ENCODE peak calls at places on chromosomes 16 and 17, in ten cellular contexts. One of them, this sample, is unnamed.

GRCh38 chr17:31532161-31532515 is 140.7 kb downstream of the RAB11FIP4 start:
- DNase-seq in foreskin fibroblast: no peak
- DNase-seq in mucosa of descending colon: no peak
- DNase-seq in CD4-positive, alpha-beta memory T cell: no peak
- DNase-seq in skeletal muscle cell: no peak
- DNase-seq in endothelial cell of umbilical vein: no peak
- DNase-seq in bronchial epithelial cell: no peak
- DNase-seq in GM23248: no peak
- DNase-seq in sigmoid colon: no peak
- DNase-seq in pancreas: no peak
- DNase-seq in this sample: no peak

GRCh38 chr16:6265956-6266355 is 1066.7 kb upstream of the RBFOX1 start:
- DNase-seq in pancreas: no peak
- DNase-seq in GM23248: no peak
- DNase-seq in bronchial epithelial cell: no peak
- DNase-seq in foreskin fibroblast: no peak
- DNase-seq in skeletal muscle cell: no peak
- DNase-seq in sigmoid colon: no peak
- DNase-seq in mucosa of descending colon: no peak
- DNase-seq in endothelial cell of umbilical vein: no peak
- DNase-seq in CD4-positive, alpha-beta memory T cell: no peak
- DNase-seq in this sample: no peak

GRCh38 chr17:37725021-37725585 is 19.8 kb downstream of the HNF1B start:
- DNase-seq in bronchial epithelial cell: no peak
- DNase-seq in foreskin fibroblast: no peak
- DNase-seq in skeletal muscle cell: no peak
- DNase-seq in mucosa of descending colon: no peak
- DNase-seq in GM23248: no peak
- DNase-seq in CD4-positive, alpha-beta memory T cell: no peak
- DNase-seq in pancreas: no peak
- DNase-seq in endothelial cell of umbilical vein: no peak
- DNase-seq in sigmoid colon: no peak
- DNase-seq in this sample: no peak

GRCh38 chr17:17086585-17086984 is 44.3 kb downstream of the MPRIP start:
- DNase-seq in CD4-positive, alpha-beta memory T cell: no peak
- DNase-seq in pancreas: no peak
- DNase-seq in endothelial cell of umbilical vein: no peak
- DNase-seq in skeletal muscle cell: no peak
- DNase-seq in sigmoid colon: peak
- DNase-seq in GM23248: no peak
- DNase-seq in bronchial epithelial cell: no peak
- DNase-seq in mucosa of descending colon: no peak
- DNase-seq in foreskin fibroblast: no peak
- DNase-seq in this sample: no peak

GRCh38 chr17:6135216-6135615 is 65.0 kb downstream of the WSCD1 start:
- DNase-seq in bronchial epithelial cell: no peak
- DNase-seq in endothelial cell of umbilical vein: no peak
- DNase-seq in foreskin fibroblast: no peak
- DNase-seq in pancreas: no peak
- DNase-seq in GM23248: no peak
- DNase-seq in CD4-positive, alpha-beta memory T cell: no peak
- DNase-seq in mucosa of descending colon: no peak
- DNase-seq in skeletal muscle cell: no peak
- DNase-seq in sigmoid colon: no peak
- DNase-seq in this sample: no peak

GRCh38 chr17:7435676-7436555 is 681 bp downstream of the TMEM102 start:
- DNase-seq in mucosa of descending colon: peak
- DNase-seq in pancreas: peak
- DNase-seq in foreskin fibroblast: no peak
- DNase-seq in sigmoid colon: no peak
- DNase-seq in skeletal muscle cell: no peak
- DNase-seq in bronchial epithelial cell: peak
- DNase-seq in GM23248: peak
- DNase-seq in CD4-positive, alpha-beta memory T cell: peak
- DNase-seq in endothelial cell of umbilical vein: peak
- DNase-seq in this sample: no peak

GRCh38 chr17:16969931-16970906 is 1.7 kb downstream of the TNFRSF13B start:
- DNase-seq in CD4-positive, alpha-beta memory T cell: no peak
- DNase-seq in sigmoid colon: peak
- DNase-seq in GM23248: no peak
- DNase-seq in mucosa of descending colon: no peak
- DNase-seq in skeletal muscle cell: no peak
- DNase-seq in endothelial cell of umbilical vein: no peak
- DNase-seq in foreskin fibroblast: no peak
- DNase-seq in bronchial epithelial cell: no peak
- DNase-seq in pancreas: no peak
- DNase-seq in this sample: no peak

GRCh38 chr17:75325827-75326586 is 36.8 kb upstream of the SLC25A19 start:
- DNase-seq in mucosa of descending colon: no peak
- DNase-seq in bronchial epithelial cell: no peak
- DNase-seq in foreskin fibroblast: peak
- DNase-seq in endothelial cell of umbilical vein: peak
- DNase-seq in sigmoid colon: no peak
- DNase-seq in skeletal muscle cell: peak
- DNase-seq in GM23248: peak
- DNase-seq in CD4-positive, alpha-beta memory T cell: no peak
- DNase-seq in pancreas: no peak
- DNase-seq in this sample: no peak

GRCh38 chr17:57662644-57663308 is 82.3 kb downstream of the CCDC182 start:
- DNase-seq in mucosa of descending colon: peak
- DNase-seq in foreskin fibroblast: peak
- DNase-seq in pancreas: peak
- DNase-seq in CD4-positive, alpha-beta memory T cell: peak
- DNase-seq in bronchial epithelial cell: peak
- DNase-seq in skeletal muscle cell: peak
- DNase-seq in GM23248: peak
- DNase-seq in sigmoid colon: peak
- DNase-seq in endothelial cell of umbilical vein: peak
- DNase-seq in this sample: peak

GRCh38 chr17:74491645-74492044 is 25.2 kb downstream of the CD300A start:
- DNase-seq in CD4-positive, alpha-beta memory T cell: no peak
- DNase-seq in skeletal muscle cell: no peak
- DNase-seq in mucosa of descending colon: no peak
- DNase-seq in GM23248: no peak
- DNase-seq in endothelial cell of umbilical vein: no peak
- DNase-seq in bronchial epithelial cell: no peak
- DNase-seq in foreskin fibroblast: no peak
- DNase-seq in pancreas: no peak
- DNase-seq in sigmoid colon: no peak
- DNase-seq in this sample: no peak

GRCh38 chr17:17959520-17960361 is 12.5 kb downstream of the TOM1L2 start:
- DNase-seq in mucosa of descending colon: no peak
- DNase-seq in sigmoid colon: no peak
- DNase-seq in skeletal muscle cell: no peak
- DNase-seq in endothelial cell of umbilical vein: peak
- DNase-seq in CD4-positive, alpha-beta memory T cell: peak
- DNase-seq in bronchial epithelial cell: no peak
- DNase-seq in foreskin fibroblast: no peak
- DNase-seq in GM23248: peak
- DNase-seq in pancreas: no peak
- DNase-seq in this sample: no peak

GRCh38 chr17:61284174-61284573 is 115.5 kb upstream of the TBX2 start:
- DNase-seq in CD4-positive, alpha-beta memory T cell: no peak
- DNase-seq in mucosa of descending colon: no peak
- DNase-seq in bronchial epithelial cell: no peak
- DNase-seq in endothelial cell of umbilical vein: no peak
- DNase-seq in GM23248: peak
- DNase-seq in pancreas: no peak
- DNase-seq in sigmoid colon: no peak
- DNase-seq in skeletal muscle cell: peak
- DNase-seq in foreskin fibroblast: peak
- DNase-seq in this sample: peak

GRCh38 chr16:16982614-16983013 is 488.1 kb downstream of the XYLT1 start:
- DNase-seq in bronchial epithelial cell: no peak
- DNase-seq in GM23248: no peak
- DNase-seq in mucosa of descending colon: no peak
- DNase-seq in pancreas: no peak
- DNase-seq in sigmoid colon: no peak
- DNase-seq in endothelial cell of umbilical vein: no peak
- DNase-seq in CD4-positive, alpha-beta memory T cell: no peak
- DNase-seq in skeletal muscle cell: no peak
- DNase-seq in foreskin fibroblast: no peak
- DNase-seq in this sample: no peak

GRCh38 chr16:87563714-87564523 is 38.4 kb upstream of the JPH3 start:
- DNase-seq in foreskin fibroblast: no peak
- DNase-seq in mucosa of descending colon: no peak
- DNase-seq in endothelial cell of umbilical vein: no peak
- DNase-seq in skeletal muscle cell: no peak
- DNase-seq in CD4-positive, alpha-beta memory T cell: no peak
- DNase-seq in sigmoid colon: no peak
- DNase-seq in GM23248: no peak
- DNase-seq in bronchial epithelial cell: no peak
- DNase-seq in pancreas: no peak
- DNase-seq in this sample: no peak

DNA sequence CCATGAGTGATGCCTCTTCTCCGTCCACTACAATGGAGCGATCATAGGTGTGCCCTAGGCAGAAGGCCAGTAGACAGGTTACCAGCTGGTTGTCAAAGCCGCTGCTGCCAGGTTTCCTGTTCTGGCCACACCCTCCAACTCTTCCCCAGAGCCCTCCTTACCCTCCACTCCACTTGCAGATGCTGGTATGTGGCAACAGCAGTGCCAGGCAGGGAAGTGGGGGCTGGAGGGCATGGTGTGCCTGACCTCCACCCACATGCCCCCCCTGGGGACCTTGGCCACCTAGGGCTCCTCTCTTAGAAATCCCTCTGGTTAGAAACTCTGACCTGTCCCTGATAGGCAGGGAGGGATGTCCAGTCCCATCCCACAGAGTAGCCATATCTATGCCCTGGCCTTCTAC is 1.5 kb downstream of the RRAD start:
- DNase-seq in endothelial cell of umbilical vein: no peak
- DNase-seq in foreskin fibroblast: no peak
- DNase-seq in skeletal muscle cell: no peak
- DNase-seq in mucosa of descending colon: peak
- DNase-seq in pancreas: no peak
- DNase-seq in CD4-positive, alpha-beta memory T cell: no peak
- DNase-seq in GM23248: no peak
- DNase-seq in sigmoid colon: no peak
- DNase-seq in bronchial epithelial cell: no peak
- DNase-seq in this sample: no peak
- H3K4me3 ChIP-seq in endothelial cell of umbilical vein: no peak
- H3K4me3 ChIP-seq in foreskin fibroblast: no peak
- H3K4me3 ChIP-seq in skeletal muscle cell: no peak
- H3K4me3 ChIP-seq in mucosa of descending colon: no peak
- H3K4me3 ChIP-seq in pancreas: no peak
- H3K4me3 ChIP-seq in CD4-positive, alpha-beta memory T cell: no peak
- H3K4me3 ChIP-seq in GM23248: no peak
- H3K4me3 ChIP-seq in sigmoid colon: peak
- H3K4me3 ChIP-seq in bronchial epithelial cell: no peak
- H3K4me3 ChIP-seq in this sample: no peak

DNA sequence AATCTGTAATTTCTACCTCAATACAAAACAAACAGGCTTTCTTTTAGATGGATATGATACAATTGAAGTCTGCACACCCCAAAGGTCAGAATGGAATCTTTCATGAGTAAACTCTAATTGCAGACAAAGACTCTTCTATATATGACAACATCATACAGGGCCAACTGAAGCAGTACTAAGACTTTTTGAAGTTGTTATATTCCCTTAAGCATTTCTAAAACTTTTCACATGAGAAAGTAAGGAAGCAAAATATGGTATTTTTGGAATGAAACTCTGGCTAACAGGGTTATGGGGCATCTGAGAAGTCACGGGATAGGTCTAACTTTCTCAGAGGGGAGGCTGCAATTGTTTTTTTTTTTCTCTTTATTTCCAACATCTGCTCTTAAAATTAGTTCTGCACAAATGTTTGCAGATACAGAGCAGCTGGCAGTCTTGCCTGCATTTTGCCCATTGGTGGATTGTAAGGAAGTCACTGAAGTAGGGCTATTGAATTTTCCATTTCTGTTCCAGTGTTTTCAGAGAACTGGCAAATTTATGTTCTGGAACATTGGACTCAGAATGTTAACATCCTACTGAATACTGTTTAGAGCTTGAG is 59.1 kb downstream of the SSH2 start:
- DNase-seq in GM23248: no peak
- DNase-seq in sigmoid colon: no peak
- DNase-seq in CD4-positive, alpha-beta memory T cell: no peak
- DNase-seq in foreskin fibroblast: no peak
- DNase-seq in bronchial epithelial cell: no peak
- DNase-seq in mucosa of descending colon: no peak
- DNase-seq in endothelial cell of umbilical vein: no peak
- DNase-seq in skeletal muscle cell: no peak
- DNase-seq in pancreas: no peak
- DNase-seq in this sample: peak
- H3K4me3 ChIP-seq in GM23248: no peak
- H3K4me3 ChIP-seq in sigmoid colon: no peak
- H3K4me3 ChIP-seq in CD4-positive, alpha-beta memory T cell: no peak
- H3K4me3 ChIP-seq in foreskin fibroblast: no peak
- H3K4me3 ChIP-seq in bronchial epithelial cell: no peak
- H3K4me3 ChIP-seq in mucosa of descending colon: no peak
- H3K4me3 ChIP-seq in endothelial cell of umbilical vein: no peak
- H3K4me3 ChIP-seq in skeletal muscle cell: no peak
- H3K4me3 ChIP-seq in pancreas: no peak
- H3K4me3 ChIP-seq in this sample: no peak

GRCh38 chr17:50861822-50862528 is 4.2 kb downstream of the TOB1 start:
- DNase-seq in sigmoid colon: no peak
- DNase-seq in mucosa of descending colon: no peak
- DNase-seq in GM23248: peak
- DNase-seq in CD4-positive, alpha-beta memory T cell: no peak
- DNase-seq in pancreas: no peak
- DNase-seq in endothelial cell of umbilical vein: no peak
- DNase-seq in foreskin fibroblast: no peak
- DNase-seq in skeletal muscle cell: no peak
- DNase-seq in bronchial epithelial cell: no peak
- DNase-seq in this sample: no peak
- H3K4me3 ChIP-seq in sigmoid colon: no peak
- H3K4me3 ChIP-seq in mucosa of descending colon: no peak
- H3K4me3 ChIP-seq in GM23248: no peak
- H3K4me3 ChIP-seq in CD4-positive, alpha-beta memory T cell: no peak
- H3K4me3 ChIP-seq in pancreas: peak
- H3K4me3 ChIP-seq in endothelial cell of umbilical vein: no peak
- H3K4me3 ChIP-seq in foreskin fibroblast: no peak
- H3K4me3 ChIP-seq in skeletal muscle cell: no peak
- H3K4me3 ChIP-seq in bronchial epithelial cell: no peak
- H3K4me3 ChIP-seq in this sample: no peak

GRCh38 chr17:48551601-48552452 is 6.9 kb upstream of the HOXB2 start:
- DNase-seq in bronchial epithelial cell: no peak
- DNase-seq in skeletal muscle cell: no peak
- DNase-seq in pancreas: no peak
- DNase-seq in mucosa of descending colon: no peak
- DNase-seq in foreskin fibroblast: no peak
- DNase-seq in CD4-positive, alpha-beta memory T cell: no peak
- DNase-seq in GM23248: no peak
- DNase-seq in endothelial cell of umbilical vein: no peak
- DNase-seq in sigmoid colon: peak
- DNase-seq in this sample: no peak
- H3K4me3 ChIP-seq in bronchial epithelial cell: no peak
- H3K4me3 ChIP-seq in skeletal muscle cell: no peak
- H3K4me3 ChIP-seq in pancreas: no peak
- H3K4me3 ChIP-seq in mucosa of descending colon: no peak
- H3K4me3 ChIP-seq in foreskin fibroblast: no peak
- H3K4me3 ChIP-seq in CD4-positive, alpha-beta memory T cell: no peak
- H3K4me3 ChIP-seq in GM23248: no peak
- H3K4me3 ChIP-seq in endothelial cell of umbilical vein: no peak
- H3K4me3 ChIP-seq in sigmoid colon: peak
- H3K4me3 ChIP-seq in this sample: no peak